ENCODE peak calls at places on chromosomes 4 and X, in six cellular contexts. One of them, this sample, is unnamed.

GRCh38 chrX:107849747-107850478 is 24.2 kb downstream of the MID2 start:
- DNase-seq in frontal cortex: no peak
- DNase-seq in left cardiac atrium: no peak
- DNase-seq in NCI-H1417 treated with DMSO at 0.1 percent for 48 hours: no peak
- DNase-seq in RCC 7860: no peak
- DNase-seq in stimulated activated CD4-positive, alpha-beta T cell treated with anti-CD3 and anti-CD28 coated beads, TNF-alpha, amount 100 ng/mL, for 48 hours: no peak
- DNase-seq in this sample: no peak

GRCh38 chr4:165351359-165352130 is 24.1 kb downstream of the MSMO1 start:
- DNase-seq in RCC 7860: no peak
- DNase-seq in left cardiac atrium: no peak
- DNase-seq in stimulated activated CD4-positive, alpha-beta T cell treated with anti-CD3 and anti-CD28 coated beads, TNF-alpha, amount 100 ng/mL, for 48 hours: no peak
- DNase-seq in NCI-H1417 treated with DMSO at 0.1 percent for 48 hours: no peak
- DNase-seq in frontal cortex: no peak
- DNase-seq in this sample: no peak

GRCh38 chr4:139453041-139453370 is 915 bp upstream of the RAB33B start:
- DNase-seq in frontal cortex: no peak
- DNase-seq in NCI-H1417 treated with DMSO at 0.1 percent for 48 hours: no peak
- DNase-seq in stimulated activated CD4-positive, alpha-beta T cell treated with anti-CD3 and anti-CD28 coated beads, TNF-alpha, amount 100 ng/mL, for 48 hours: peak; percentile 56
- DNase-seq in left cardiac atrium: no peak
- DNase-seq in RCC 7860: peak; percentile 80
- DNase-seq in this sample: no peak

GRCh38 chr4:6941796-6942195 is 32.2 kb downstream of the TBC1D14 start:
- DNase-seq in frontal cortex: no peak
- DNase-seq in NCI-H1417 treated with DMSO at 0.1 percent for 48 hours: no peak
- DNase-seq in stimulated activated CD4-positive, alpha-beta T cell treated with anti-CD3 and anti-CD28 coated beads, TNF-alpha, amount 100 ng/mL, for 48 hours: no peak
- DNase-seq in RCC 7860: no peak
- DNase-seq in left cardiac atrium: no peak
- DNase-seq in this sample: no peak

GRCh38 chr4:23999714-24000113 is 109.9 kb upstream of the PPARGC1A start:
- DNase-seq in RCC 7860: no peak
- DNase-seq in left cardiac atrium: no peak
- DNase-seq in NCI-H1417 treated with DMSO at 0.1 percent for 48 hours: no peak
- DNase-seq in stimulated activated CD4-positive, alpha-beta T cell treated with anti-CD3 and anti-CD28 coated beads, TNF-alpha, amount 100 ng/mL, for 48 hours: no peak
- DNase-seq in frontal cortex: no peak
- DNase-seq in this sample: no peak

GRCh38 chr4:6696611-6697010 is 2.9 kb downstream of the S100P start:
- DNase-seq in RCC 7860: no peak
- DNase-seq in NCI-H1417 treated with DMSO at 0.1 percent for 48 hours: no peak
- DNase-seq in stimulated activated CD4-positive, alpha-beta T cell treated with anti-CD3 and anti-CD28 coated beads, TNF-alpha, amount 100 ng/mL, for 48 hours: no peak
- DNase-seq in frontal cortex: no peak
- DNase-seq in left cardiac atrium: no peak
- DNase-seq in this sample: no peak

GRCh38 chrX:40773809-40774208 is 38.5 kb upstream of the MED14 start:
- DNase-seq in stimulated activated CD4-positive, alpha-beta T cell treated with anti-CD3 and anti-CD28 coated beads, TNF-alpha, amount 100 ng/mL, for 48 hours: no peak
- DNase-seq in RCC 7860: peak; percentile 46
- DNase-seq in NCI-H1417 treated with DMSO at 0.1 percent for 48 hours: no peak
- DNase-seq in left cardiac atrium: no peak
- DNase-seq in frontal cortex: no peak
- DNase-seq in this sample: no peak

GRCh38 chr4:499563-499962 is 553 bp downstream of the PIGG start:
- DNase-seq in frontal cortex: no peak
- DNase-seq in RCC 7860: no peak
- DNase-seq in stimulated activated CD4-positive, alpha-beta T cell treated with anti-CD3 and anti-CD28 coated beads, TNF-alpha, amount 100 ng/mL, for 48 hours: no peak
- DNase-seq in left cardiac atrium: no peak
- DNase-seq in NCI-H1417 treated with DMSO at 0.1 percent for 48 hours: no peak
- DNase-seq in this sample: no peak

GRCh38 chrX:28920554-28920953 is 333.3 kb downstream of the IL1RAPL1 start:
- DNase-seq in RCC 7860: no peak
- DNase-seq in NCI-H1417 treated with DMSO at 0.1 percent for 48 hours: peak; percentile 96
- DNase-seq in frontal cortex: no peak
- DNase-seq in stimulated activated CD4-positive, alpha-beta T cell treated with anti-CD3 and anti-CD28 coated beads, TNF-alpha, amount 100 ng/mL, for 48 hours: no peak
- DNase-seq in left cardiac atrium: no peak
- DNase-seq in this sample: no peak

GRCh38 chr4:80186666-80187065 is 10.6 kb upstream of the PRDM8 start:
- DNase-seq in NCI-H1417 treated with DMSO at 0.1 percent for 48 hours: no peak
- DNase-seq in frontal cortex: peak; percentile 68
- DNase-seq in RCC 7860: no peak
- DNase-seq in stimulated activated CD4-positive, alpha-beta T cell treated with anti-CD3 and anti-CD28 coated beads, TNF-alpha, amount 100 ng/mL, for 48 hours: no peak
- DNase-seq in left cardiac atrium: no peak
- DNase-seq in this sample: no peak

GRCh38 chr4:4801013-4801412 is 58.5 kb upstream of the MSX1 start:
- DNase-seq in RCC 7860: no peak
- DNase-seq in left cardiac atrium: no peak
- DNase-seq in frontal cortex: no peak
- DNase-seq in stimulated activated CD4-positive, alpha-beta T cell treated with anti-CD3 and anti-CD28 coated beads, TNF-alpha, amount 100 ng/mL, for 48 hours: no peak
- DNase-seq in NCI-H1417 treated with DMSO at 0.1 percent for 48 hours: no peak
- DNase-seq in this sample: no peak

GRCh38 chr4:184812651-184813181 is 13.1 kb downstream of the ACSL1 start:
- DNase-seq in stimulated activated CD4-positive, alpha-beta T cell treated with anti-CD3 and anti-CD28 coated beads, TNF-alpha, amount 100 ng/mL, for 48 hours: no peak
- DNase-seq in frontal cortex: no peak
- DNase-seq in left cardiac atrium: no peak
- DNase-seq in NCI-H1417 treated with DMSO at 0.1 percent for 48 hours: no peak
- DNase-seq in RCC 7860: no peak
- DNase-seq in this sample: no peak

GRCh38 chr4:1209821-1210220 is 37.4 kb upstream of the SPON2 start:
- DNase-seq in stimulated activated CD4-positive, alpha-beta T cell treated with anti-CD3 and anti-CD28 coated beads, TNF-alpha, amount 100 ng/mL, for 48 hours: no peak
- DNase-seq in NCI-H1417 treated with DMSO at 0.1 percent for 48 hours: no peak
- DNase-seq in frontal cortex: peak; percentile 82
- DNase-seq in RCC 7860: no peak
- DNase-seq in left cardiac atrium: peak; percentile 91
- DNase-seq in this sample: peak; percentile 65

GRCh38 chr4:184450743-184451142 is 23.6 kb downstream of the IRF2 start:
- DNase-seq in stimulated activated CD4-positive, alpha-beta T cell treated with anti-CD3 and anti-CD28 coated beads, TNF-alpha, amount 100 ng/mL, for 48 hours: no peak
- DNase-seq in frontal cortex: no peak
- DNase-seq in NCI-H1417 treated with DMSO at 0.1 percent for 48 hours: no peak
- DNase-seq in left cardiac atrium: no peak
- DNase-seq in RCC 7860: no peak
- DNase-seq in this sample: no peak

GRCh38 chr4:47383829-47384427 is 79.6 kb downstream of the COMMD8 start:
- DNase-seq in frontal cortex: peak; percentile 51
- DNase-seq in stimulated activated CD4-positive, alpha-beta T cell treated with anti-CD3 and anti-CD28 coated beads, TNF-alpha, amount 100 ng/mL, for 48 hours: no peak
- DNase-seq in RCC 7860: peak; percentile 58
- DNase-seq in NCI-H1417 treated with DMSO at 0.1 percent for 48 hours: peak; percentile 38
- DNase-seq in left cardiac atrium: no peak
- DNase-seq in this sample: no peak

GRCh38 chr4:152223600-152223999 is 312.3 kb downstream of the FBXW7 start:
- DNase-seq in frontal cortex: no peak
- DNase-seq in NCI-H1417 treated with DMSO at 0.1 percent for 48 hours: no peak
- DNase-seq in RCC 7860: no peak
- DNase-seq in stimulated activated CD4-positive, alpha-beta T cell treated with anti-CD3 and anti-CD28 coated beads, TNF-alpha, amount 100 ng/mL, for 48 hours: no peak
- DNase-seq in left cardiac atrium: no peak
- DNase-seq in this sample: no peak

GRCh38 chrX:118974088-118974907 is at the start of gene LONRF3:
- DNase-seq in left cardiac atrium: peak; percentile 83
- DNase-seq in frontal cortex: peak; percentile 68
- DNase-seq in stimulated activated CD4-positive, alpha-beta T cell treated with anti-CD3 and anti-CD28 coated beads, TNF-alpha, amount 100 ng/mL, for 48 hours: peak; percentile 30
- DNase-seq in RCC 7860: no peak
- DNase-seq in NCI-H1417 treated with DMSO at 0.1 percent for 48 hours: no peak
- DNase-seq in this sample: peak; percentile 16

GRCh38 chrX:115423091-115423490 is 133.6 kb downstream of the LUZP4 start:
- DNase-seq in stimulated activated CD4-positive, alpha-beta T cell treated with anti-CD3 and anti-CD28 coated beads, TNF-alpha, amount 100 ng/mL, for 48 hours: no peak
- DNase-seq in left cardiac atrium: no peak
- DNase-seq in frontal cortex: no peak
- DNase-seq in RCC 7860: no peak
- DNase-seq in NCI-H1417 treated with DMSO at 0.1 percent for 48 hours: no peak
- DNase-seq in this sample: no peak

GRCh38 chr4:8181119-8181518 is 18.0 kb upstream of the SH3TC1 start:
- DNase-seq in frontal cortex: no peak
- DNase-seq in left cardiac atrium: no peak
- DNase-seq in RCC 7860: no peak
- DNase-seq in NCI-H1417 treated with DMSO at 0.1 percent for 48 hours: no peak
- DNase-seq in stimulated activated CD4-positive, alpha-beta T cell treated with anti-CD3 and anti-CD28 coated beads, TNF-alpha, amount 100 ng/mL, for 48 hours: no peak
- DNase-seq in this sample: no peak

GRCh38 chr4:26964512-26964911 is 103.9 kb downstream of the STIM2 start:
- DNase-seq in RCC 7860: no peak
- DNase-seq in NCI-H1417 treated with DMSO at 0.1 percent for 48 hours: no peak
- DNase-seq in stimulated activated CD4-positive, alpha-beta T cell treated with anti-CD3 and anti-CD28 coated beads, TNF-alpha, amount 100 ng/mL, for 48 hours: no peak
- DNase-seq in left cardiac atrium: no peak
- DNase-seq in frontal cortex: no peak
- DNase-seq in this sample: no peak

GRCh38 chrX:132023896-132024386 is 839 bp downstream of the STK26 start:
- DNase-seq in left cardiac atrium: peak; percentile 13
- DNase-seq in NCI-H1417 treated with DMSO at 0.1 percent for 48 hours: no peak
- DNase-seq in RCC 7860: peak; percentile 36
- DNase-seq in frontal cortex: no peak
- DNase-seq in stimulated activated CD4-positive, alpha-beta T cell treated with anti-CD3 and anti-CD28 coated beads, TNF-alpha, amount 100 ng/mL, for 48 hours: peak; percentile 52
- DNase-seq in this sample: no peak

GRCh38 chrX:45508459-45508858 is 307.8 kb upstream of the DIPK2B start:
- DNase-seq in frontal cortex: no peak
- DNase-seq in NCI-H1417 treated with DMSO at 0.1 percent for 48 hours: no peak
- DNase-seq in RCC 7860: no peak
- DNase-seq in left cardiac atrium: peak; percentile 25
- DNase-seq in stimulated activated CD4-positive, alpha-beta T cell treated with anti-CD3 and anti-CD28 coated beads, TNF-alpha, amount 100 ng/mL, for 48 hours: no peak
- DNase-seq in this sample: no peak

GRCh38 chrX:154321624-154322023 is 26.0 kb downstream of the TKTL1 start:
- DNase-seq in frontal cortex: no peak
- DNase-seq in RCC 7860: no peak
- DNase-seq in NCI-H1417 treated with DMSO at 0.1 percent for 48 hours: no peak
- DNase-seq in left cardiac atrium: peak; percentile 17
- DNase-seq in stimulated activated CD4-positive, alpha-beta T cell treated with anti-CD3 and anti-CD28 coated beads, TNF-alpha, amount 100 ng/mL, for 48 hours: no peak
- DNase-seq in this sample: no peak

GRCh38 chr4:163949976-163950601 is 455.6 kb downstream of the TMA16 start:
- DNase-seq in frontal cortex: no peak
- DNase-seq in NCI-H1417 treated with DMSO at 0.1 percent for 48 hours: no peak
- DNase-seq in left cardiac atrium: no peak
- DNase-seq in stimulated activated CD4-positive, alpha-beta T cell treated with anti-CD3 and anti-CD28 coated beads, TNF-alpha, amount 100 ng/mL, for 48 hours: no peak
- DNase-seq in RCC 7860: no peak
- DNase-seq in this sample: no peak

GRCh38 chr4:150849016-150849415 is 166.1 kb downstream of the LRBA start:
- DNase-seq in stimulated activated CD4-positive, alpha-beta T cell treated with anti-CD3 and anti-CD28 coated beads, TNF-alpha, amount 100 ng/mL, for 48 hours: no peak
- DNase-seq in left cardiac atrium: no peak
- DNase-seq in frontal cortex: no peak
- DNase-seq in RCC 7860: peak; percentile 29
- DNase-seq in NCI-H1417 treated with DMSO at 0.1 percent for 48 hours: no peak
- DNase-seq in this sample: no peak

GRCh38 chr4:103052779-103053178 is 23.8 kb downstream of the SLC9B2 start:
- DNase-seq in NCI-H1417 treated with DMSO at 0.1 percent for 48 hours: no peak
- DNase-seq in RCC 7860: no peak
- DNase-seq in stimulated activated CD4-positive, alpha-beta T cell treated with anti-CD3 and anti-CD28 coated beads, TNF-alpha, amount 100 ng/mL, for 48 hours: no peak
- DNase-seq in left cardiac atrium: no peak
- DNase-seq in frontal cortex: no peak
- DNase-seq in this sample: no peak

GRCh38 chr4:24137963-24138601 is 248.2 kb upstream of the PPARGC1A start:
- DNase-seq in left cardiac atrium: no peak
- DNase-seq in stimulated activated CD4-positive, alpha-beta T cell treated with anti-CD3 and anti-CD28 coated beads, TNF-alpha, amount 100 ng/mL, for 48 hours: no peak
- DNase-seq in RCC 7860: no peak
- DNase-seq in NCI-H1417 treated with DMSO at 0.1 percent for 48 hours: no peak
- DNase-seq in frontal cortex: no peak
- DNase-seq in this sample: no peak

GRCh38 chrX:154541896-154542722 is 4.5 kb downstream of the G6PD start:
- DNase-seq in frontal cortex: no peak
- DNase-seq in RCC 7860: peak; percentile 96
- DNase-seq in stimulated activated CD4-positive, alpha-beta T cell treated with anti-CD3 and anti-CD28 coated beads, TNF-alpha, amount 100 ng/mL, for 48 hours: peak; percentile 28
- DNase-seq in left cardiac atrium: peak; percentile 90
- DNase-seq in NCI-H1417 treated with DMSO at 0.1 percent for 48 hours: no peak
- DNase-seq in this sample: no peak

GRCh38 chr4:7431696-7432530 is 2.8 kb downstream of the PSAPL1 start:
- DNase-seq in frontal cortex: no peak
- DNase-seq in stimulated activated CD4-positive, alpha-beta T cell treated with anti-CD3 and anti-CD28 coated beads, TNF-alpha, amount 100 ng/mL, for 48 hours: no peak
- DNase-seq in RCC 7860: no peak
- DNase-seq in NCI-H1417 treated with DMSO at 0.1 percent for 48 hours: no peak
- DNase-seq in left cardiac atrium: no peak
- DNase-seq in this sample: no peak

GRCh38 chrX:136767104-136767941 is 13.4 kb downstream of the ARHGEF6 start:
- DNase-seq in NCI-H1417 treated with DMSO at 0.1 percent for 48 hours: no peak
- DNase-seq in left cardiac atrium: peak; percentile 76
- DNase-seq in frontal cortex: peak; percentile 58
- DNase-seq in stimulated activated CD4-positive, alpha-beta T cell treated with anti-CD3 and anti-CD28 coated beads, TNF-alpha, amount 100 ng/mL, for 48 hours: no peak
- DNase-seq in RCC 7860: peak; percentile 48
- DNase-seq in this sample: no peak

GRCh38 chr4:168917150-168917779 is 92.8 kb downstream of the CBR4 start:
- DNase-seq in left cardiac atrium: no peak
- DNase-seq in stimulated activated CD4-positive, alpha-beta T cell treated with anti-CD3 and anti-CD28 coated beads, TNF-alpha, amount 100 ng/mL, for 48 hours: no peak
- DNase-seq in RCC 7860: peak; percentile 15
- DNase-seq in frontal cortex: no peak
- DNase-seq in NCI-H1417 treated with DMSO at 0.1 percent for 48 hours: peak; percentile 34
- DNase-seq in this sample: no peak

GRCh38 chr4:1416051-1416947 is 10.1 kb upstream of the NKX1-1 start:
- DNase-seq in NCI-H1417 treated with DMSO at 0.1 percent for 48 hours: no peak
- DNase-seq in stimulated activated CD4-positive, alpha-beta T cell treated with anti-CD3 and anti-CD28 coated beads, TNF-alpha, amount 100 ng/mL, for 48 hours: no peak
- DNase-seq in RCC 7860: no peak
- DNase-seq in left cardiac atrium: no peak
- DNase-seq in frontal cortex: no peak
- DNase-seq in this sample: no peak

GRCh38 chrX:9500584-9500983 is 35.7 kb downstream of the TBL1X start:
- DNase-seq in left cardiac atrium: no peak
- DNase-seq in stimulated activated CD4-positive, alpha-beta T cell treated with anti-CD3 and anti-CD28 coated beads, TNF-alpha, amount 100 ng/mL, for 48 hours: no peak
- DNase-seq in NCI-H1417 treated with DMSO at 0.1 percent for 48 hours: no peak
- DNase-seq in RCC 7860: no peak
- DNase-seq in frontal cortex: no peak
- DNase-seq in this sample: no peak

This sample was measured in amygdala.